ENCODE peak calls at places on chromosomes 7 and 10, in eight cellular contexts. One of them, this sample, is unnamed.

GRCh38 chr10:73998623-73999622 is 1.0 kb downstream of the VCL start:
- DNase-seq in ascending aorta: peak; percentile 30
- DNase-seq in ACHN: peak; percentile 89
- DNase-seq in brain microvascular endothelial cell: peak; percentile 65
- DNase-seq in effector memory CD8-positive, alpha-beta T cell: no peak
- DNase-seq in iPS-NIHi11: peak; percentile 75
- DNase-seq in activated T-cell treated with anti-CD3 and anti-CD28 coated beads, Interleukin-2, amount 50 U/mL, for 24 hours: peak; percentile 39
- DNase-seq in hypothalamus: no peak
- DNase-seq in this sample: peak; percentile 80

GRCh38 chr10:133216776-133217175 is 13.2 kb upstream of the UTF1 start:
- DNase-seq in ascending aorta: no peak
- DNase-seq in ACHN: no peak
- DNase-seq in brain microvascular endothelial cell: no peak
- DNase-seq in effector memory CD8-positive, alpha-beta T cell: no peak
- DNase-seq in iPS-NIHi11: no peak
- DNase-seq in activated T-cell treated with anti-CD3 and anti-CD28 coated beads, Interleukin-2, amount 50 U/mL, for 24 hours: no peak
- DNase-seq in hypothalamus: no peak
- DNase-seq in this sample: no peak

GRCh38 chr7:264541-265191 is 25.3 kb upstream of the FOXL3 start:
- DNase-seq in ascending aorta: no peak
- DNase-seq in ACHN: no peak
- DNase-seq in brain microvascular endothelial cell: no peak
- DNase-seq in effector memory CD8-positive, alpha-beta T cell: no peak
- DNase-seq in iPS-NIHi11: peak; percentile 11
- DNase-seq in activated T-cell treated with anti-CD3 and anti-CD28 coated beads, Interleukin-2, amount 50 U/mL, for 24 hours: no peak
- DNase-seq in hypothalamus: no peak
- DNase-seq in this sample: peak; percentile 67

GRCh38 chr7:13989138-13989943 is at the start of gene ETV1:
- DNase-seq in ascending aorta: no peak
- DNase-seq in ACHN: peak; percentile 83
- DNase-seq in brain microvascular endothelial cell: peak; percentile 74
- DNase-seq in effector memory CD8-positive, alpha-beta T cell: no peak
- DNase-seq in iPS-NIHi11: peak; percentile 75
- DNase-seq in activated T-cell treated with anti-CD3 and anti-CD28 coated beads, Interleukin-2, amount 50 U/mL, for 24 hours: no peak
- DNase-seq in hypothalamus: peak; percentile 76
- DNase-seq in this sample: peak; percentile 47

GRCh38 chr10:94205370-94205930 is 157.3 kb downstream of the NOC3L start:
- DNase-seq in ascending aorta: no peak
- DNase-seq in ACHN: no peak
- DNase-seq in brain microvascular endothelial cell: no peak
- DNase-seq in effector memory CD8-positive, alpha-beta T cell: no peak
- DNase-seq in iPS-NIHi11: no peak
- DNase-seq in activated T-cell treated with anti-CD3 and anti-CD28 coated beads, Interleukin-2, amount 50 U/mL, for 24 hours: no peak
- DNase-seq in hypothalamus: no peak
- DNase-seq in this sample: no peak

GRCh38 chr10:119786117-119786769 is 60.4 kb downstream of the INPP5F start:
- DNase-seq in ascending aorta: no peak
- DNase-seq in ACHN: no peak
- DNase-seq in brain microvascular endothelial cell: peak; percentile 87
- DNase-seq in effector memory CD8-positive, alpha-beta T cell: no peak
- DNase-seq in iPS-NIHi11: peak; percentile 48
- DNase-seq in activated T-cell treated with anti-CD3 and anti-CD28 coated beads, Interleukin-2, amount 50 U/mL, for 24 hours: no peak
- DNase-seq in hypothalamus: no peak
- DNase-seq in this sample: peak; percentile 23

GRCh38 chr10:26540601-26541000 is 102.5 kb downstream of the APBB1IP start:
- DNase-seq in ascending aorta: no peak
- DNase-seq in ACHN: no peak
- DNase-seq in brain microvascular endothelial cell: no peak
- DNase-seq in effector memory CD8-positive, alpha-beta T cell: no peak
- DNase-seq in iPS-NIHi11: peak; percentile 36
- DNase-seq in activated T-cell treated with anti-CD3 and anti-CD28 coated beads, Interleukin-2, amount 50 U/mL, for 24 hours: no peak
- DNase-seq in hypothalamus: no peak
- DNase-seq in this sample: no peak

GRCh38 chr10:266974-267425 is 131.7 kb downstream of the ZMYND11 start:
- DNase-seq in ascending aorta: no peak
- DNase-seq in ACHN: no peak
- DNase-seq in brain microvascular endothelial cell: peak; percentile 44
- DNase-seq in effector memory CD8-positive, alpha-beta T cell: no peak
- DNase-seq in iPS-NIHi11: no peak
- DNase-seq in activated T-cell treated with anti-CD3 and anti-CD28 coated beads, Interleukin-2, amount 50 U/mL, for 24 hours: no peak
- DNase-seq in hypothalamus: no peak
- DNase-seq in this sample: peak; percentile 9

GRCh38 chr10:17586741-17587720 is 30.1 kb downstream of the HACD1 start:
- DNase-seq in ascending aorta: no peak
- DNase-seq in ACHN: peak; percentile 9
- DNase-seq in brain microvascular endothelial cell: peak; percentile 14
- DNase-seq in effector memory CD8-positive, alpha-beta T cell: no peak
- DNase-seq in iPS-NIHi11: no peak
- DNase-seq in activated T-cell treated with anti-CD3 and anti-CD28 coated beads, Interleukin-2, amount 50 U/mL, for 24 hours: no peak
- DNase-seq in hypothalamus: no peak
- DNase-seq in this sample: no peak

GRCh38 chr10:126704637-126705036 is 34.1 kb upstream of the C10orf90 start:
- DNase-seq in ascending aorta: no peak
- DNase-seq in ACHN: no peak
- DNase-seq in brain microvascular endothelial cell: no peak
- DNase-seq in effector memory CD8-positive, alpha-beta T cell: no peak
- DNase-seq in iPS-NIHi11: no peak
- DNase-seq in activated T-cell treated with anti-CD3 and anti-CD28 coated beads, Interleukin-2, amount 50 U/mL, for 24 hours: no peak
- DNase-seq in hypothalamus: no peak
- DNase-seq in this sample: no peak

GRCh38 chr10:76882245-76882644 is 755.4 kb downstream of the KCNMA1 start:
- DNase-seq in ascending aorta: no peak
- DNase-seq in ACHN: no peak
- DNase-seq in brain microvascular endothelial cell: no peak
- DNase-seq in effector memory CD8-positive, alpha-beta T cell: no peak
- DNase-seq in iPS-NIHi11: no peak
- DNase-seq in activated T-cell treated with anti-CD3 and anti-CD28 coated beads, Interleukin-2, amount 50 U/mL, for 24 hours: no peak
- DNase-seq in hypothalamus: no peak
- DNase-seq in this sample: no peak

GRCh38 chr7:133484135-133484534 is 231.3 kb downstream of the EXOC4 start:
- DNase-seq in ascending aorta: no peak
- DNase-seq in ACHN: no peak
- DNase-seq in brain microvascular endothelial cell: no peak
- DNase-seq in effector memory CD8-positive, alpha-beta T cell: peak; percentile 40
- DNase-seq in iPS-NIHi11: no peak
- DNase-seq in activated T-cell treated with anti-CD3 and anti-CD28 coated beads, Interleukin-2, amount 50 U/mL, for 24 hours: no peak
- DNase-seq in hypothalamus: no peak
- DNase-seq in this sample: no peak

GRCh38 chr7:22413211-22413610 is 56.3 kb upstream of the RAPGEF5 start:
- DNase-seq in ascending aorta: no peak
- DNase-seq in ACHN: no peak
- DNase-seq in brain microvascular endothelial cell: no peak
- DNase-seq in effector memory CD8-positive, alpha-beta T cell: no peak
- DNase-seq in iPS-NIHi11: no peak
- DNase-seq in activated T-cell treated with anti-CD3 and anti-CD28 coated beads, Interleukin-2, amount 50 U/mL, for 24 hours: no peak
- DNase-seq in hypothalamus: no peak
- DNase-seq in this sample: no peak